ENCODE peak calls at places on chromosomes 3 and 15, in six cellular contexts. One of them, this sample, is unnamed.

GRCh38 chr15:40843885-40844542 is at the start of gene SPINT1:
- DNase-seq in T-cell: no peak
- DNase-seq in astrocyte of the spinal cord: no peak
- DNase-seq in B cell: peak
- DNase-seq in GM13977: peak
- DNase-seq in right lobe of liver: no peak
- DNase-seq in this sample: peak

GRCh38 chr3:128168830-128169229 is 15.5 kb downstream of the EEFSEC start:
- DNase-seq in T-cell: no peak
- DNase-seq in astrocyte of the spinal cord: no peak
- DNase-seq in B cell: no peak
- DNase-seq in GM13977: no peak
- DNase-seq in right lobe of liver: no peak
- DNase-seq in this sample: no peak

GRCh38 chr15:96343529-96344072 is 13.1 kb downstream of the NR2F2 start:
- DNase-seq in T-cell: no peak
- DNase-seq in astrocyte of the spinal cord: peak
- DNase-seq in B cell: no peak
- DNase-seq in GM13977: no peak
- DNase-seq in right lobe of liver: no peak
- DNase-seq in this sample: no peak

GRCh38 chr15:93478922-93479321 is 389.9 kb upstream of the RGMA start:
- DNase-seq in T-cell: no peak
- DNase-seq in astrocyte of the spinal cord: no peak
- DNase-seq in B cell: no peak
- DNase-seq in GM13977: no peak
- DNase-seq in right lobe of liver: no peak
- DNase-seq in this sample: no peak

GRCh38 chr3:52392216-52392930 is 52.5 kb downstream of the SEMA3G start:
- DNase-seq in T-cell: no peak
- DNase-seq in astrocyte of the spinal cord: no peak
- DNase-seq in B cell: no peak
- DNase-seq in GM13977: no peak
- DNase-seq in right lobe of liver: no peak
- DNase-seq in this sample: no peak

GRCh38 chr3:64022451-64023186 is 675 bp downstream of the PSMD6 start:
- DNase-seq in T-cell: no peak
- DNase-seq in astrocyte of the spinal cord: no peak
- DNase-seq in B cell: no peak
- DNase-seq in GM13977: no peak
- DNase-seq in right lobe of liver: peak
- DNase-seq in this sample: no peak

GRCh38 chr3:159091936-159092335 is 290.1 kb downstream of the MFSD1 start:
- DNase-seq in T-cell: no peak
- DNase-seq in astrocyte of the spinal cord: no peak
- DNase-seq in B cell: no peak
- DNase-seq in GM13977: no peak
- DNase-seq in right lobe of liver: no peak
- DNase-seq in this sample: no peak

GRCh38 chr3:125055165-125055912 is 458 bp downstream of the HEG1 start:
- DNase-seq in T-cell: no peak
- DNase-seq in astrocyte of the spinal cord: no peak
- DNase-seq in B cell: no peak
- DNase-seq in GM13977: peak
- DNase-seq in right lobe of liver: peak
- DNase-seq in this sample: no peak

GRCh38 chr3:197337656-197338055 is 39.2 kb upstream of the DLG1 start:
- DNase-seq in T-cell: no peak
- DNase-seq in astrocyte of the spinal cord: peak
- DNase-seq in B cell: no peak
- DNase-seq in GM13977: no peak
- DNase-seq in right lobe of liver: no peak
- DNase-seq in this sample: no peak

GRCh38 chr15:74490339-74490689 is 29.4 kb upstream of the UBL7 start:
- DNase-seq in T-cell: no peak
- DNase-seq in astrocyte of the spinal cord: no peak
- DNase-seq in B cell: no peak
- DNase-seq in GM13977: no peak
- DNase-seq in right lobe of liver: no peak
- DNase-seq in this sample: no peak

GRCh38 chr3:42014949-42015533 is 53.1 kb upstream of the ULK4 start:
- DNase-seq in T-cell: no peak
- DNase-seq in astrocyte of the spinal cord: peak
- DNase-seq in B cell: peak
- DNase-seq in GM13977: peak
- DNase-seq in right lobe of liver: peak
- DNase-seq in this sample: peak

GRCh38 chr3:188396251-188396650 is 242.3 kb downstream of the LPP start:
- DNase-seq in T-cell: no peak
- DNase-seq in astrocyte of the spinal cord: no peak
- DNase-seq in B cell: no peak
- DNase-seq in GM13977: no peak
- DNase-seq in right lobe of liver: no peak
- DNase-seq in this sample: no peak

GRCh38 chr3:14461748-14462324 is 59.4 kb downstream of the SLC6A6 start:
- DNase-seq in T-cell: no peak
- DNase-seq in astrocyte of the spinal cord: peak
- DNase-seq in B cell: peak
- DNase-seq in GM13977: peak
- DNase-seq in right lobe of liver: peak
- DNase-seq in this sample: peak

GRCh38 chr15:64111679-64112050 is 15.9 kb downstream of the SNX1 start:
- DNase-seq in T-cell: no peak
- DNase-seq in astrocyte of the spinal cord: no peak
- DNase-seq in B cell: no peak
- DNase-seq in GM13977: no peak
- DNase-seq in right lobe of liver: no peak
- DNase-seq in this sample: no peak

GRCh38 chr15:88954431-88955277 is 41.5 kb upstream of the MFGE8 start:
- DNase-seq in T-cell: no peak
- DNase-seq in astrocyte of the spinal cord: peak
- DNase-seq in B cell: no peak
- DNase-seq in GM13977: no peak
- DNase-seq in right lobe of liver: no peak
- DNase-seq in this sample: no peak